ENCODE peak calls at places on chromosomes 3 and 15, in ten cellular contexts. B is hypothalamus; W is colonic mucosa; R is smooth muscle cell of the brain vasculature; D is astrocyte of the cerebellum; A is heart right ventricle; J is suprapubic skin; L is NCI-H345; K is stimulated activated CD4-positive, alpha-beta T cell treated with anti-CD3 and anti-CD28 coated beads, Interleukin-2, amount 100 ng/mL, for 24 hours; M is stimulated activated CD8-positive, alpha-beta memory T cell treated with anti-CD3 and anti-CD28 coated beads, Interleukin-7, amount 100 ng/mL, for 1 hour. E is an unnamed sample.

GRCh38 chr15:43292375-43293078 is 25.8 kb upstream of the TGM5 start:
- DNase-seq in B (no peak), W (no peak), R (no peak), D (no peak), A (no peak), J (no peak), L (no peak), K (no peak), M (no peak), E (no peak)

GRCh38 chr15:58703610-58704009 is 45.9 kb downstream of the ADAM10 start:
- DNase-seq in B (no peak), W (no peak), R (no peak), D (no peak), A (no peak), J (no peak), L (no peak), K (no peak), M (no peak), E (no peak)

GRCh38 chr3:158801696-158802398 is at the start of gene MFSD1:
- DNase-seq in B (peak; percentile 89), W (peak; percentile 98), R (peak; percentile 64), D (peak; percentile 70), A (peak; percentile 96), J (peak; percentile 99), L (peak; percentile 78), K (peak; percentile 89), M (peak; percentile 80), E (peak; percentile 71)

GRCh38 chr3:19025441-19025840 is 122.9 kb upstream of the KCNH8 start:
- DNase-seq in B (no peak), W (no peak), R (no peak), D (no peak), A (no peak), J (no peak), L (no peak), K (no peak), M (no peak), E (no peak)

GRCh38 chr3:141202682-141203081 is 28.9 kb upstream of the PXYLP1 start:
- DNase-seq in B (no peak), W (no peak), R (no peak), D (no peak), A (no peak), J (no peak), L (no peak), K (no peak), M (no peak), E (no peak)

GRCh38 chr3:190117995-190118394 is 2.7 kb downstream of the P3H2 start:
- DNase-seq in B (no peak), W (no peak), R (no peak), D (peak; percentile 52), A (no peak), J (no peak), L (no peak), K (no peak), M (no peak), E (no peak)

GRCh38 chr3:5226783-5227182 is 39.3 kb downstream of the EDEM1 start:
- DNase-seq in B (no peak), W (no peak), R (peak; percentile 12), D (peak; percentile 23), A (no peak), J (no peak), L (no peak), K (no peak), M (no peak), E (peak; percentile 7)

GRCh38 chr3:13200951-13201350 is 127.7 kb upstream of the IQSEC1 start:
- DNase-seq in B (no peak), W (no peak), R (no peak), D (peak; percentile 6), A (no peak), J (no peak), L (no peak), K (no peak), M (no peak), E (no peak)

GRCh38 chr15:25183581-25184330 is 229.0 kb downstream of the SNRPN start:
- DNase-seq in B (no peak), W (no peak), R (no peak), D (no peak), A (no peak), J (peak; percentile 29), L (no peak), K (no peak), M (no peak), E (no peak)

GRCh38 chr3:102529452-102529851 is 94.6 kb downstream of the ZPLD1 start:
- DNase-seq in B (no peak), W (no peak), R (no peak), D (no peak), A (no peak), J (no peak), L (no peak), K (no peak), M (no peak), E (no peak)

GRCh38 chr3:126130081-126130855 is 46.3 kb upstream of the SLC41A3 start:
- DNase-seq in B (no peak), W (peak; percentile 32), R (no peak), D (no peak), A (no peak), J (peak; percentile 64), L (no peak), K (no peak), M (no peak), E (no peak)

GRCh38 chr15:65595960-65596359 is 15.0 kb downstream of the INTS14 start:
- DNase-seq in B (no peak), W (no peak), R (no peak), D (no peak), A (no peak), J (no peak), L (no peak), K (no peak), M (no peak), E (no peak)

GRCh38 chr3:107604057-107604802 is 81.5 kb downstream of the BBX start:
- DNase-seq in B (no peak), W (no peak), R (no peak), D (no peak), A (no peak), J (no peak), L (no peak), K (no peak), M (no peak), E (peak; percentile 36)

GRCh38 chr15:27179789-27180188 is 208.8 kb downstream of the GABRG3 start:
- DNase-seq in B (no peak), W (no peak), R (no peak), D (no peak), A (no peak), J (no peak), L (peak; percentile 78), K (no peak), M (no peak), E (no peak)

GRCh38 chr3:42369304-42369703 is 41.1 kb downstream of the LYZL4 start:
- DNase-seq in B (peak; percentile 2), W (no peak), R (no peak), D (peak; percentile 23), A (peak; percentile 13), J (peak; percentile 54), L (peak; percentile 49), K (no peak), M (no peak), E (no peak)

GRCh38 chr3:190825389-190826016 is 37.0 kb downstream of the GMNC start:
- DNase-seq in B (no peak), W (no peak), R (no peak), D (no peak), A (no peak), J (no peak), L (no peak), K (no peak), M (no peak), E (no peak)

GRCh38 chr3:61239871-61240270 is 11.4 kb downstream of the FHIT start:
- DNase-seq in B (no peak), W (no peak), R (no peak), D (no peak), A (no peak), J (no peak), L (peak; percentile 58), K (no peak), M (no peak), E (no peak)

GRCh38 chr15:70802629-70803028 is 39.3 kb upstream of the UACA start:
- DNase-seq in B (no peak), W (no peak), R (no peak), D (no peak), A (peak; percentile 34), J (no peak), L (no peak), K (no peak), M (no peak), E (no peak)

GRCh38 chr3:58623478-58623877 is 43.1 kb downstream of the FAM3D start:
- DNase-seq in B (no peak), W (no peak), R (no peak), D (no peak), A (no peak), J (no peak), L (no peak), K (no peak), M (no peak), E (no peak)

GRCh38 chr15:99568548-99569352 is 3.0 kb downstream of the MEF2A start:
- DNase-seq in B (no peak), W (no peak), R (no peak), D (no peak), A (no peak), J (no peak), L (no peak), K (no peak), M (no peak), E (no peak)

GRCh38 chr15:63504979-63505841 is 817 bp downstream of the USP3 start:
- DNase-seq in B (no peak), W (peak; percentile 76), R (no peak), D (no peak), A (peak; percentile 56), J (no peak), L (peak; percentile 35), K (peak; percentile 48), M (no peak), E (no peak)